ENCODE peak calls at places on chromosome 9, in six cellular contexts. One of them, this sample, is unnamed.

GRCh38 chr9:96565684-96566360 is 53.8 kb downstream of the CDC14B start:
- ATAC-seq in activated naive CD8-positive, alpha-beta T cell treated with anti-CD3 and anti-CD28 coated beads, Interleukin-2, amount 50 U/mL, for 24 hours: no peak
- ATAC-seq in GM12878: peak; percentile 20
- ATAC-seq in body of pancreas: no peak
- ATAC-seq in mucosa of descending colon: no peak
- ATAC-seq in Panc1: no peak
- ATAC-seq in this sample: peak; percentile 20

GRCh38 chr9:110099236-110099741 is 108.7 kb downstream of the C9orf152 start:
- ATAC-seq in Panc1: no peak
- ATAC-seq in GM12878: no peak
- ATAC-seq in body of pancreas: no peak
- ATAC-seq in mucosa of descending colon: no peak
- ATAC-seq in activated naive CD8-positive, alpha-beta T cell treated with anti-CD3 and anti-CD28 coated beads, Interleukin-2, amount 50 U/mL, for 24 hours: no peak
- ATAC-seq in this sample: peak; percentile 65

GRCh38 chr9:131669234-131670172 is 70.4 kb downstream of the RAPGEF1 start:
- ATAC-seq in body of pancreas: no peak
- ATAC-seq in GM12878: peak; percentile 22
- ATAC-seq in Panc1: peak; percentile 65
- ATAC-seq in activated naive CD8-positive, alpha-beta T cell treated with anti-CD3 and anti-CD28 coated beads, Interleukin-2, amount 50 U/mL, for 24 hours: peak; percentile 25
- ATAC-seq in mucosa of descending colon: peak; percentile 4
- ATAC-seq in this sample: no peak

GRCh38 chr9:35859310-35859994 is 10.7 kb downstream of the OR13J1 start:
- ATAC-seq in mucosa of descending colon: peak; percentile 33
- ATAC-seq in body of pancreas: peak; percentile 33
- ATAC-seq in activated naive CD8-positive, alpha-beta T cell treated with anti-CD3 and anti-CD28 coated beads, Interleukin-2, amount 50 U/mL, for 24 hours: peak; percentile 77
- ATAC-seq in GM12878: peak; percentile 69
- ATAC-seq in Panc1: peak; percentile 37
- ATAC-seq in this sample: peak; percentile 67

GRCh38 chr9:129037767-129038098 is 1.3 kb downstream of the MIGA2 start:
- ATAC-seq in GM12878: no peak
- ATAC-seq in mucosa of descending colon: no peak
- ATAC-seq in Panc1: no peak
- ATAC-seq in body of pancreas: no peak
- ATAC-seq in activated naive CD8-positive, alpha-beta T cell treated with anti-CD3 and anti-CD28 coated beads, Interleukin-2, amount 50 U/mL, for 24 hours: no peak
- ATAC-seq in this sample: no peak

GRCh38 chr9:137689745-137690529 is 71.1 kb downstream of the EHMT1 start:
- ATAC-seq in mucosa of descending colon: peak; percentile 63
- ATAC-seq in body of pancreas: peak; percentile 53
- ATAC-seq in Panc1: no peak
- ATAC-seq in GM12878: no peak
- ATAC-seq in activated naive CD8-positive, alpha-beta T cell treated with anti-CD3 and anti-CD28 coated beads, Interleukin-2, amount 50 U/mL, for 24 hours: no peak
- ATAC-seq in this sample: no peak

GRCh38 chr9:98576354-98576753 is 132.4 kb downstream of the GABBR2 start:
- ATAC-seq in body of pancreas: no peak
- ATAC-seq in GM12878: no peak
- ATAC-seq in activated naive CD8-positive, alpha-beta T cell treated with anti-CD3 and anti-CD28 coated beads, Interleukin-2, amount 50 U/mL, for 24 hours: peak; percentile 38
- ATAC-seq in Panc1: no peak
- ATAC-seq in mucosa of descending colon: no peak
- ATAC-seq in this sample: no peak

GRCh38 chr9:136784249-136784996 is 6.7 kb upstream of the TMEM141 start:
- ATAC-seq in body of pancreas: peak; percentile 41
- ATAC-seq in Panc1: no peak
- ATAC-seq in activated naive CD8-positive, alpha-beta T cell treated with anti-CD3 and anti-CD28 coated beads, Interleukin-2, amount 50 U/mL, for 24 hours: peak; percentile 28
- ATAC-seq in mucosa of descending colon: no peak
- ATAC-seq in GM12878: peak; percentile 65
- ATAC-seq in this sample: peak; percentile 30

GRCh38 chr9:23254404-23255184 is 571.4 kb downstream of the ELAVL2 start:
- ATAC-seq in mucosa of descending colon: no peak
- ATAC-seq in Panc1: no peak
- ATAC-seq in GM12878: no peak
- ATAC-seq in body of pancreas: no peak
- ATAC-seq in activated naive CD8-positive, alpha-beta T cell treated with anti-CD3 and anti-CD28 coated beads, Interleukin-2, amount 50 U/mL, for 24 hours: no peak
- ATAC-seq in this sample: no peak

GRCh38 chr9:137544176-137544755 is 5.9 kb downstream of the PNPLA7 start:
- ATAC-seq in Panc1: no peak
- ATAC-seq in mucosa of descending colon: peak; percentile 46
- ATAC-seq in activated naive CD8-positive, alpha-beta T cell treated with anti-CD3 and anti-CD28 coated beads, Interleukin-2, amount 50 U/mL, for 24 hours: peak; percentile 64
- ATAC-seq in body of pancreas: peak; percentile 40
- ATAC-seq in GM12878: no peak
- ATAC-seq in this sample: no peak

GRCh38 chr9:110996436-110997224 is 41.6 kb downstream of the LPAR1 start:
- ATAC-seq in GM12878: no peak
- ATAC-seq in mucosa of descending colon: no peak
- ATAC-seq in Panc1: no peak
- ATAC-seq in body of pancreas: no peak
- ATAC-seq in activated naive CD8-positive, alpha-beta T cell treated with anti-CD3 and anti-CD28 coated beads, Interleukin-2, amount 50 U/mL, for 24 hours: no peak
- ATAC-seq in this sample: no peak

GRCh38 chr9:1100192-1100591 is 50.0 kb downstream of the DMRT2 start:
- ATAC-seq in body of pancreas: no peak
- ATAC-seq in GM12878: no peak
- ATAC-seq in Panc1: no peak
- ATAC-seq in mucosa of descending colon: peak; percentile 21
- ATAC-seq in activated naive CD8-positive, alpha-beta T cell treated with anti-CD3 and anti-CD28 coated beads, Interleukin-2, amount 50 U/mL, for 24 hours: no peak
- ATAC-seq in this sample: no peak

GRCh38 chr9:95572370-95573151 is 55.8 kb upstream of the PTCH1 start:
- ATAC-seq in Panc1: no peak
- ATAC-seq in body of pancreas: no peak
- ATAC-seq in GM12878: no peak
- ATAC-seq in mucosa of descending colon: peak; percentile 19
- ATAC-seq in activated naive CD8-positive, alpha-beta T cell treated with anti-CD3 and anti-CD28 coated beads, Interleukin-2, amount 50 U/mL, for 24 hours: no peak
- ATAC-seq in this sample: no peak

GRCh38 chr9:107983191-107983603 is 493.6 kb upstream of the KLF4 start:
- ATAC-seq in GM12878: no peak
- ATAC-seq in mucosa of descending colon: peak; percentile 82
- ATAC-seq in activated naive CD8-positive, alpha-beta T cell treated with anti-CD3 and anti-CD28 coated beads, Interleukin-2, amount 50 U/mL, for 24 hours: no peak
- ATAC-seq in body of pancreas: no peak
- ATAC-seq in Panc1: no peak
- ATAC-seq in this sample: no peak

GRCh38 chr9:87442451-87442850 is 55.2 kb upstream of the DAPK1 start:
- ATAC-seq in Panc1: no peak
- ATAC-seq in mucosa of descending colon: no peak
- ATAC-seq in GM12878: no peak
- ATAC-seq in activated naive CD8-positive, alpha-beta T cell treated with anti-CD3 and anti-CD28 coated beads, Interleukin-2, amount 50 U/mL, for 24 hours: no peak
- ATAC-seq in body of pancreas: no peak
- ATAC-seq in this sample: no peak

GRCh38 chr9:70551391-70551790 is 136.9 kb upstream of the KLF9 start:
- ATAC-seq in Panc1: no peak
- ATAC-seq in GM12878: no peak
- ATAC-seq in activated naive CD8-positive, alpha-beta T cell treated with anti-CD3 and anti-CD28 coated beads, Interleukin-2, amount 50 U/mL, for 24 hours: no peak
- ATAC-seq in body of pancreas: no peak
- ATAC-seq in mucosa of descending colon: peak; percentile 18
- ATAC-seq in this sample: no peak

GRCh38 chr9:83186354-83186753 is 123.4 kb upstream of the RASEF start:
- ATAC-seq in Panc1: no peak
- ATAC-seq in mucosa of descending colon: no peak
- ATAC-seq in GM12878: no peak
- ATAC-seq in activated naive CD8-positive, alpha-beta T cell treated with anti-CD3 and anti-CD28 coated beads, Interleukin-2, amount 50 U/mL, for 24 hours: no peak
- ATAC-seq in body of pancreas: no peak
- ATAC-seq in this sample: no peak

GRCh38 chr9:5140151-5140550 is 45.3 kb downstream of the INSL6 start:
- ATAC-seq in activated naive CD8-positive, alpha-beta T cell treated with anti-CD3 and anti-CD28 coated beads, Interleukin-2, amount 50 U/mL, for 24 hours: peak; percentile 33
- ATAC-seq in body of pancreas: no peak
- ATAC-seq in GM12878: peak; percentile 74
- ATAC-seq in Panc1: no peak
- ATAC-seq in mucosa of descending colon: no peak
- ATAC-seq in this sample: no peak